ENCODE peak calls at places on chromosome 17, in four cellular contexts. P is RWPE2, T is IMR-90, C is heart left ventricle. H is an unnamed sample. For H3K4me1, the result is how much of the 10 kb centered on the place peaks cover.

GRCh38 chr17:410674-411401 is 58.2 kb upstream of the RPH3AL start:
- DNase-seq in C (no peak), T (peak), P (no peak), H (no peak)

GRCh38 chr17:16512011-16512410 is 20.0 kb upstream of the LRRC75A start:
- DNase-seq in C (no peak), T (no peak), P (no peak), H (no peak)

GRCh38 chr17:2347805-2348685 is 10.7 kb downstream of the SGSM2 start:
- DNase-seq in C (no peak), P (no peak), T (peak), H (no peak)

GRCh38 chr17:63960006-63960405 is 12.7 kb downstream of the SCN4A start:
- DNase-seq in P (no peak), T (no peak), C (no peak), H (no peak)

GRCh38 chr17:80938556-80938955 is 53.1 kb upstream of the CHMP6 start:
- DNase-seq in T (no peak), C (no peak), P (no peak), H (peak)

GRCh38 chr17:17975441-17975840 is 2.8 kb downstream of the DRC3 start:
- DNase-seq in P (no peak), C (no peak), T (no peak), H (no peak)

GRCh38 chr17:2191785-2192184 is 111.8 kb downstream of the SMG6 start:
- DNase-seq in T (no peak), P (no peak), C (no peak), H (no peak)

GRCh38 chr17:45780921-45781320 is 3.2 kb upstream of the CRHR1 start:
- DNase-seq in P (no peak), C (no peak), T (no peak), H (no peak)

GRCh38 chr17:62679866-62680377 is 52.5 kb downstream of the MRC2 start:
- DNase-seq in P (peak), T (no peak), C (no peak), H (no peak)

GRCh38 chr17:57375040-57375769 is 118.9 kb downstream of the MSI2 start:
- DNase-seq in T (no peak), C (no peak), P (no peak), H (no peak)

GRCh38 chr17:81030726-81031570 is 4.0 kb upstream of the BAIAP2 start:
- DNase-seq in C (peak), T (no peak), P (peak), H (peak)

GRCh38 chr17:38881600-38882191 is 11.8 kb downstream of the LASP1 start:
- DNase-seq in T (peak), C (peak), P (no peak), H (peak)

GRCh38 chr17:1779571-1780074 is 17.8 kb downstream of the SERPINF1 start:
- DNase-seq in T (peak), P (no peak), C (peak), H (peak)

GRCh38 chr17:65588194-65588808 is 26.9 kb upstream of the AXIN2 start:
- DNase-seq in T (no peak), C (peak), P (no peak), H (no peak)

GRCh38 chr17:61744804-61745203 is 118.5 kb downstream of the BRIP1 start:
- DNase-seq in P (no peak), T (no peak), C (no peak), H (no peak)

GRCh38 chr17:17538417-17539391 is 42.5 kb upstream of the RASD1 start:
- DNase-seq in P (no peak), C (no peak), T (peak), H (no peak)

GRCh38 chr17:7623661-7624060 is 4.0 kb downstream of the SAT2 start:
- DNase-seq in T (no peak), C (no peak), P (no peak), H (no peak)

GRCh38 chr17:80025140-80025539 is 10.5 kb downstream of the TBC1D16 start:
- DNase-seq in C (no peak), P (no peak), T (no peak), H (no peak)

GRCh38 chr17:66580601-66581385 is 254.1 kb upstream of the CACNG5 start:
- DNase-seq in C (peak), P (no peak), T (peak), H (no peak)

GRCh38 chr17:44360826-44361225 is 2.8 kb downstream of the FAM171A2 start:
- DNase-seq in T (peak), C (no peak), P (no peak), H (no peak)

GRCh38 chr17:80894439-80894721 is 97.3 kb upstream of the CHMP6 start:
- DNase-seq in T (no peak), C (no peak), P (no peak), H (no peak)

GRCh38 chr17:45906237-45906636 is 11.9 kb downstream of the MAPT start:
- DNase-seq in C (no peak), T (no peak), P (no peak), H (no peak)

GRCh38 chr17:29956225-29956624 is 14.8 kb downstream of the EFCAB5 start:
- DNase-seq in C (no peak), P (no peak), T (no peak), H (no peak)

GRCh38 chr17:69684251-69684650 is 269.8 kb downstream of the MAP2K6 start:
- DNase-seq in T (no peak), C (no peak), P (no peak), H (no peak)

GRCh38 chr17:62692721-62693431 is 65.4 kb downstream of the MRC2 start:
- DNase-seq in C (no peak), P (no peak), T (no peak), H (no peak)

GRCh38 chr17:8016632-8017424 is 14.4 kb downstream of the GUCY2D start:
- DNase-seq in P (no peak), C (no peak), T (no peak), H (peak)

GRCh38 chr17:7260601-7261376 is 1.5 kb downstream of the CLDN7 start:
- DNase-seq in P (no peak), C (no peak), T (no peak), H (no peak)

GRCh38 chr17:69320908-69321238 is 6.1 kb downstream of the ABCA5 start:
- DNase-seq in T (no peak), C (no peak), P (no peak), H (no peak)

GRCh38 chr17:72667096-72668063 is 425.1 kb downstream of the SLC39A11 start:
- DNase-seq in T (no peak), P (no peak), C (no peak), H (no peak)

GRCh38 chr17:1785925-1786324 is 24.1 kb downstream of the SERPINF1 start:
- DNase-seq in P (no peak), C (peak), T (no peak), H (peak)

GRCh38 chr17:76586741-76587487 is 1.3 kb upstream of the ST6GALNAC2 start:
- DNase-seq in C (no peak), P (no peak), T (no peak), H (no peak)

GRCh38 chr17:65023791-65024190 is 32.7 kb downstream of the GNA13 start:
- DNase-seq in T (no peak), P (no peak), C (no peak), H (no peak)

GRCh38 chr17:77622627-77623026 is 335.9 kb upstream of the TNRC6C start:
- DNase-seq in P (no peak), T (no peak), C (no peak), H (no peak)

GRCh38 chr17:31595666-31596381 is 204.3 kb downstream of the RAB11FIP4 start:
- DNase-seq in P (no peak), T (no peak), C (no peak), H (no peak)

GRCh38 chr17:31596382-31597323 is 205.2 kb downstream of the RAB11FIP4 start:
- DNase-seq in T (peak), C (peak), P (peak), H (peak)

GRCh38 chr17:31597646-31598387 is 206.3 kb downstream of the RAB11FIP4 start:
- DNase-seq in C (no peak), P (no peak), T (no peak), H (no peak)

GRCh38 chr17:31598388-31598760 is 206.9 kb downstream of the RAB11FIP4 start:
- DNase-seq in T (no peak), P (no peak), C (no peak), H (no peak)

DNA sequence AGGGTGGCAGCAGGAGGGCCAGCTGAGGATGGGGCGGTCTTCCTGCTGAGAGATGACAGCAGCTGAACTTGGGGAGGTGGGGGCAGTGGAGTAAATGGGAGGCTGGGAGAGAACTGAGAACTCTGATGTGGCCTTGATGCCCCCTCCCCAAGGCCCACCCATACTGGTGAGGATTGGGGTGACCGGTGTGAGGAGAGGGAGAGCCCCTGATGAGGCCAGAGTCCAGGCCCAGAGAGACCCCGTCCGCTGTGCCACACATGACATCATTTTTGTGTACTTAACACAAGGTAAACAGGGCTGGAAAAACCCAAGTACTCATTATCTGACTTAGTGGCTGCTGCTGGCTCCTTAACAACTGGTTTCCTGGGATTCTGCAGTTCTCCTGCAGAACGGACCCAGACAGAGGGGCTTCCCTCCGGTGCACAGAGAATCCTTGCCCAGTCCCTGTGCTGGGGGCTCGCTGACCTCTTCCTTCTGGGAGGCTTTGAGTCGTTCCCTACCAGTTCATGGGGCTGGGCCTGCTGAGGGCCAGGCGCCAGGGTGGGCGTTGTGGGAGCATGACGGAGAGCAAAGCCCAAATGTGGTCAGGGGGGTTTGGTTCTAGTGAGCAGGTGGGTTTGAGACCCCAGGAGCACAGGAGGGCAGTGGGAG is 207.6 kb downstream of the RAB11FIP4 start:
- DNase-seq in C (no peak), P (no peak), T (no peak), H (no peak)
- H3K4me1 ChIP-seq in C (under half), P (under half), T (under half), H (under half)

GRCh38 chr17:40067710-40068109 is 4.9 kb downstream of the THRA start:
- DNase-seq in P (no peak), T (no peak), C (no peak), H (no peak)
- H3K4me1 ChIP-seq in P (half or more), T (half or more), C (half or more), H (under half)

GRCh38 chr17:42111901-42112551 is 488 bp downstream of the DHX58 start:
- DNase-seq in C (no peak), P (no peak), T (peak), H (peak)
- H3K4me1 ChIP-seq in C (under half), P (under half), T (under half), H (under half)

GRCh38 chr17:82154881-82155331 is 56.9 kb upstream of the FASN start:
- DNase-seq in T (no peak), P (no peak), C (no peak), H (no peak)

GRCh38 chr17:82157046-82158035 is 55.3 kb downstream of the CCDC57 start:
- DNase-seq in C (no peak), T (no peak), P (no peak), H (no peak)

GRCh38 chr17:82155606-82156005 is 57.0 kb downstream of the CCDC57 start:
- DNase-seq in C (no peak), T (no peak), P (no peak), H (no peak)

GRCh38 chr17:82158825-82159224 is 53.8 kb downstream of the CCDC57 start:
- DNase-seq in P (no peak), T (no peak), C (no peak), H (no peak)

DNA sequence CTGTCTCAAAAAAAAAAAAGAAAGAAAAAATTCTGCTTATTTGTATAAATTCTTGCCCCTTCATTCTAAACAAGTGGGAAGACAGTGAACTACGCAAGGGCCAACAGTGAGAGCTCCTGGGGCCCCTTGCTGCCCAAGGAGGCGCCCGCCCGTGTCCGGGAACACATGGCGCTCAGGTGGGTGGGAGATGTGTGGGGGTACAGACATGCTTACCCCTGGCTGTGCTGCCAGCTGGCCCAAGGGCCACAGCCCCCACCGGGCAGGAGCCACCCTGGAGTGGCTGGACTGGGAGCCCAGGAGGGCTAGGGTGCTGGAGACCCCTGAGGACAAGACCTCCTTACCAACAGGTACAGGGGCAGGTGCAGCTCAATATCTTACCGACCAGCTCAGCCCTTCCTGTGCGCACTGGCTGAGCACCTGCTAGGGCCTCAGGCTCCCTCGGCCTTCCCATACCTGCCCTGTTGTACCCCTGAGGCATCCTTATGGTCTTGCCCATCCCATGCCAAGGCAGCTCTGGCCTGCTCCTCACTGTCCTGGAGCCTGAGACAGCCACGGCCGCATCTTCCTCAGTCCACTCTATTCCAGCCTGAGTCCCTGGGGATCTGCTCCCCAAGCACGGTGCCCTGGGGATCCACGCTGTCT is 56.2 kb downstream of the CCDC57 start:
- DNase-seq in P (no peak), C (no peak), T (no peak), H (no peak)
- H3K4me1 ChIP-seq in P (under half), C (under half), T (under half), H (under half)

H was measured in tibial artery.